ENCODE peak calls at places on chromosomes 2 and 18, in eight cellular contexts. One of them, this sample, is unnamed.

GRCh38 chr18:961644-962355 is 57.1 kb downstream of the ADCYAP1 start:
- DNase-seq in fibroblast of lung: peak
- DNase-seq in endothelial cell: peak
- DNase-seq in PC-3: peak
- DNase-seq in RWPE1: peak
- DNase-seq in GM12864: no peak
- DNase-seq in SK-N-SH: peak
- DNase-seq in stomach: no peak
- DNase-seq in this sample: no peak

GRCh38 chr2:55120634-55121359 is 70.5 kb upstream of the RTN4 start:
- DNase-seq in fibroblast of lung: peak
- DNase-seq in endothelial cell: no peak
- DNase-seq in PC-3: no peak
- DNase-seq in RWPE1: no peak
- DNase-seq in GM12864: no peak
- DNase-seq in SK-N-SH: no peak
- DNase-seq in stomach: no peak
- DNase-seq in this sample: no peak

GRCh38 chr2:37168217-37168981 is 11.6 kb upstream of the EIF2AK2 start:
- DNase-seq in fibroblast of lung: peak
- DNase-seq in endothelial cell: peak
- DNase-seq in PC-3: peak
- DNase-seq in RWPE1: peak
- DNase-seq in GM12864: no peak
- DNase-seq in SK-N-SH: peak
- DNase-seq in stomach: no peak
- DNase-seq in this sample: no peak

GRCh38 chr2:141957827-141958440 is 172.9 kb downstream of the LRP1B start:
- DNase-seq in fibroblast of lung: peak
- DNase-seq in endothelial cell: no peak
- DNase-seq in PC-3: no peak
- DNase-seq in RWPE1: no peak
- DNase-seq in GM12864: no peak
- DNase-seq in SK-N-SH: no peak
- DNase-seq in stomach: no peak
- DNase-seq in this sample: no peak

GRCh38 chr2:134782792-134783191 is 55.6 kb upstream of the ACMSD start:
- DNase-seq in fibroblast of lung: no peak
- DNase-seq in endothelial cell: no peak
- DNase-seq in PC-3: no peak
- DNase-seq in RWPE1: no peak
- DNase-seq in GM12864: peak
- DNase-seq in SK-N-SH: peak
- DNase-seq in stomach: no peak
- DNase-seq in this sample: no peak

GRCh38 chr2:133574186-133574585 is 5.9 kb upstream of the NCKAP5 start:
- DNase-seq in fibroblast of lung: no peak
- DNase-seq in endothelial cell: no peak
- DNase-seq in PC-3: no peak
- DNase-seq in RWPE1: no peak
- DNase-seq in GM12864: no peak
- DNase-seq in SK-N-SH: peak
- DNase-seq in stomach: no peak
- DNase-seq in this sample: no peak

GRCh38 chr2:199457147-199458016 is at the start of gene SATB2:
- DNase-seq in fibroblast of lung: peak
- DNase-seq in endothelial cell: peak
- DNase-seq in PC-3: peak
- DNase-seq in RWPE1: peak
- DNase-seq in GM12864: no peak
- DNase-seq in SK-N-SH: peak
- DNase-seq in stomach: no peak
- DNase-seq in this sample: no peak

GRCh38 chr2:63189026-63189425 is 138.4 kb downstream of the OTX1 start:
- DNase-seq in fibroblast of lung: peak
- DNase-seq in endothelial cell: peak
- DNase-seq in PC-3: peak
- DNase-seq in RWPE1: peak
- DNase-seq in GM12864: peak
- DNase-seq in SK-N-SH: peak
- DNase-seq in stomach: no peak
- DNase-seq in this sample: no peak

GRCh38 chr2:240327566-240327965 is 107.9 kb upstream of the GPC1 start:
- DNase-seq in fibroblast of lung: no peak
- DNase-seq in endothelial cell: no peak
- DNase-seq in PC-3: no peak
- DNase-seq in RWPE1: no peak
- DNase-seq in GM12864: no peak
- DNase-seq in SK-N-SH: no peak
- DNase-seq in stomach: no peak
- DNase-seq in this sample: no peak

GRCh38 chr2:172461591-172462392 is 34.4 kb downstream of the ITGA6 start:
- DNase-seq in fibroblast of lung: no peak
- DNase-seq in endothelial cell: peak
- DNase-seq in PC-3: peak
- DNase-seq in RWPE1: peak
- DNase-seq in GM12864: no peak
- DNase-seq in SK-N-SH: peak
- DNase-seq in stomach: peak
- DNase-seq in this sample: no peak

GRCh38 chr2:69083126-69083733 is 70.3 kb downstream of the ANTXR1 start:
- DNase-seq in fibroblast of lung: peak
- DNase-seq in endothelial cell: no peak
- DNase-seq in PC-3: peak
- DNase-seq in RWPE1: peak
- DNase-seq in GM12864: no peak
- DNase-seq in SK-N-SH: no peak
- DNase-seq in stomach: no peak
- DNase-seq in this sample: no peak

GRCh38 chr2:61620244-61621159 is 82.3 kb upstream of the XPO1 start:
- DNase-seq in fibroblast of lung: peak
- DNase-seq in endothelial cell: no peak
- DNase-seq in PC-3: peak
- DNase-seq in RWPE1: peak
- DNase-seq in GM12864: no peak
- DNase-seq in SK-N-SH: no peak
- DNase-seq in stomach: no peak
- DNase-seq in this sample: no peak

GRCh38 chr18:28607991-28608390 is 431.1 kb upstream of the CDH2 start:
- DNase-seq in fibroblast of lung: no peak
- DNase-seq in endothelial cell: no peak
- DNase-seq in PC-3: no peak
- DNase-seq in RWPE1: no peak
- DNase-seq in GM12864: no peak
- DNase-seq in SK-N-SH: no peak
- DNase-seq in stomach: no peak
- DNase-seq in this sample: no peak

GRCh38 chr2:12727085-12727484 is 10.3 kb downstream of the TRIB2 start:
- DNase-seq in fibroblast of lung: peak
- DNase-seq in endothelial cell: no peak
- DNase-seq in PC-3: no peak
- DNase-seq in RWPE1: no peak
- DNase-seq in GM12864: no peak
- DNase-seq in SK-N-SH: no peak
- DNase-seq in stomach: no peak
- DNase-seq in this sample: no peak

GRCh38 chr2:12723741-12724463 is 7.2 kb downstream of the TRIB2 start:
- DNase-seq in fibroblast of lung: peak
- DNase-seq in endothelial cell: no peak
- DNase-seq in PC-3: peak
- DNase-seq in RWPE1: no peak
- DNase-seq in GM12864: no peak
- DNase-seq in SK-N-SH: no peak
- DNase-seq in stomach: no peak
- DNase-seq in this sample: no peak

GRCh38 chr2:12727641-12728040 is 10.9 kb downstream of the TRIB2 start:
- DNase-seq in fibroblast of lung: no peak
- DNase-seq in endothelial cell: no peak
- DNase-seq in PC-3: no peak
- DNase-seq in RWPE1: no peak
- DNase-seq in GM12864: no peak
- DNase-seq in SK-N-SH: no peak
- DNase-seq in stomach: peak
- DNase-seq in this sample: no peak

GRCh38 chr2:12726271-12726670 is 9.5 kb downstream of the TRIB2 start:
- DNase-seq in fibroblast of lung: no peak
- DNase-seq in endothelial cell: no peak
- DNase-seq in PC-3: no peak
- DNase-seq in RWPE1: no peak
- DNase-seq in GM12864: no peak
- DNase-seq in SK-N-SH: no peak
- DNase-seq in stomach: no peak
- DNase-seq in this sample: no peak

GRCh38 chr2:12725238-12726187 is 8.8 kb downstream of the TRIB2 start:
- DNase-seq in fibroblast of lung: no peak
- DNase-seq in endothelial cell: no peak
- DNase-seq in PC-3: no peak
- DNase-seq in RWPE1: no peak
- DNase-seq in GM12864: no peak
- DNase-seq in SK-N-SH: no peak
- DNase-seq in stomach: peak
- DNase-seq in this sample: no peak
- TF ChIP-seq CTCF in fibroblast of lung: no peak
- TF ChIP-seq CTCF in endothelial cell: no peak
- TF ChIP-seq CTCF in PC-3: no peak
- TF ChIP-seq CTCF in RWPE1: no peak
- TF ChIP-seq CTCF in GM12864: no peak
- TF ChIP-seq CTCF in SK-N-SH: no peak
- TF ChIP-seq CTCF in stomach: no peak
- TF ChIP-seq CTCF in this sample: no peak

GRCh38 chr2:47276061-47276460 is 121.0 kb upstream of the STPG4 start:
- DNase-seq in fibroblast of lung: no peak
- DNase-seq in endothelial cell: no peak
- DNase-seq in PC-3: no peak
- DNase-seq in RWPE1: no peak
- DNase-seq in GM12864: no peak
- DNase-seq in SK-N-SH: no peak
- DNase-seq in stomach: no peak
- DNase-seq in this sample: no peak

GRCh38 chr2:47274780-47275117 is 119.6 kb upstream of the STPG4 start:
- DNase-seq in fibroblast of lung: no peak
- DNase-seq in endothelial cell: no peak
- DNase-seq in PC-3: no peak
- DNase-seq in RWPE1: no peak
- DNase-seq in GM12864: no peak
- DNase-seq in SK-N-SH: no peak
- DNase-seq in stomach: no peak
- DNase-seq in this sample: no peak

GRCh38 chr2:47272905-47273758 is 118.0 kb upstream of the STPG4 start:
- DNase-seq in fibroblast of lung: no peak
- DNase-seq in endothelial cell: no peak
- DNase-seq in PC-3: no peak
- DNase-seq in RWPE1: no peak
- DNase-seq in GM12864: no peak
- DNase-seq in SK-N-SH: no peak
- DNase-seq in stomach: no peak
- DNase-seq in this sample: no peak

GRCh38 chr2:47272031-47272864 is 117.1 kb upstream of the STPG4 start:
- DNase-seq in fibroblast of lung: peak
- DNase-seq in endothelial cell: peak
- DNase-seq in PC-3: peak
- DNase-seq in RWPE1: peak
- DNase-seq in GM12864: no peak
- DNase-seq in SK-N-SH: peak
- DNase-seq in stomach: peak
- DNase-seq in this sample: peak

DNA sequence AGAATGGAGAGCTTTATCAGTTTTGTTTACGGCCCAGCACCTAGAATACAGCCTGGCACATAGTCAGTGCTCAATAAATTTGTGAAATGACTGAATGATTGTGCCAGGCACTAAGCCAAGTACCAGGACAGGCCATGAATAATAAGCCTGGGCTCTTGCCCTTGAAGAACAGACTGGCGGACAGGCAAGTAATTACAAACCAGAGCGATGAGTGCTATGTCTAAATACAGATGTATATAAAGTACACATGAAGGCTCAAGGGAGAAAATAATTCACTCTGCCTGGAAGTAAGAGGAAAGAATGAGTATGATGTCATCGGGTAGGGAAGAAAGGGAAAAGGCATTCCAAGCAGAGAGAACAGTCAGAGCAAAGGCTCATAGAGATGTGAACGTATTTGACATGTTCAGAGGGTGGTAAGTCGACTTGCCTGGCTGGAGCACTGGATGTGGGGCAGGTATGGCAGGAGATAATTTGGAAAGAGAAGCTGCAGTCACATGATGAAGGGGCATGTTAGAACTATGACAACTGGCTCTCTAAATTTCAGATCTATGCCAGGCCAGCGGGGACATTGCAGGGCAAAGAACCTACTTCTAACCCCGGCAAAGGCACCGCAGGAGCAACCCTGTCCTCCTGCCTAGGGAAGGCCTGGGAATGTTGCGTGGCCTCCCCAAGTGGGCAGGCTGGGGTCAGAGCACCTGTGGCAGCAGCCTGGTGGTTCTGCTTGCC is 119.1 kb upstream of the STPG4 start:
- DNase-seq in fibroblast of lung: peak
- DNase-seq in endothelial cell: no peak
- DNase-seq in PC-3: no peak
- DNase-seq in RWPE1: no peak
- DNase-seq in GM12864: no peak
- DNase-seq in SK-N-SH: no peak
- DNase-seq in stomach: no peak
- DNase-seq in this sample: no peak
- TF ChIP-seq CTCF in fibroblast of lung: no peak
- TF ChIP-seq CTCF in endothelial cell: no peak
- TF ChIP-seq CTCF in PC-3: no peak
- TF ChIP-seq CTCF in RWPE1: no peak
- TF ChIP-seq CTCF in GM12864: no peak
- TF ChIP-seq CTCF in SK-N-SH: no peak
- TF ChIP-seq CTCF in stomach: no peak
- TF ChIP-seq CTCF in this sample: no peak

GRCh38 chr2:146677280-146677679 is 1167.5 kb upstream of the ACVR2A start:
- DNase-seq in fibroblast of lung: no peak
- DNase-seq in endothelial cell: no peak
- DNase-seq in PC-3: peak
- DNase-seq in RWPE1: peak
- DNase-seq in GM12864: no peak
- DNase-seq in SK-N-SH: no peak
- DNase-seq in stomach: no peak
- DNase-seq in this sample: no peak

DNA sequence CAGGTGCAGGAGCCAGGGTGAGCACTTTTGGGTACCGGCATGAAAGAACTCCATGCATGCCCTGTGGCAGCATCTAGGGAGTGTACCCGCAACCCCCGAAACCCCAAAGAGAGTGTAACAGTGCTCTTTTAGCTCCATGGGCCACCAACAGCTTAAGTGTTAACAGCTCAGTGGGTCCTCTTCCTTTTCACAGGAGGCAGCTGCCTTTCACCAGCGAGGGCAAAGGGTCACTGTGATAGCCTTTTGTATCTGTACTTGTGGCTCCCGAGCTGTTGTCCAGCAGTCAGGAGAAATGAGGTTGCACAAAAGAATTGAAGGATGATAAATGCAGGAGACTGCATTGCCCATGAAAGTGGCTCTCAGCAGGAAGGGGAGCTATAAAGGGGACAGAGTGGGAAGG is 1166.3 kb upstream of the ACVR2A start:
- DNase-seq in fibroblast of lung: no peak
- DNase-seq in endothelial cell: no peak
- DNase-seq in PC-3: no peak
- DNase-seq in RWPE1: no peak
- DNase-seq in GM12864: no peak
- DNase-seq in SK-N-SH: no peak
- DNase-seq in stomach: no peak
- DNase-seq in this sample: no peak
- TF ChIP-seq CTCF in fibroblast of lung: no peak
- TF ChIP-seq CTCF in endothelial cell: no peak
- TF ChIP-seq CTCF in PC-3: no peak
- TF ChIP-seq CTCF in RWPE1: no peak
- TF ChIP-seq CTCF in GM12864: no peak
- TF ChIP-seq CTCF in SK-N-SH: no peak
- TF ChIP-seq CTCF in stomach: no peak
- TF ChIP-seq CTCF in this sample: no peak

GRCh38 chr2:11129598-11130449 is 25.4 kb upstream of the SLC66A3 start:
- DNase-seq in fibroblast of lung: peak
- DNase-seq in endothelial cell: peak
- DNase-seq in PC-3: peak
- DNase-seq in RWPE1: peak
- DNase-seq in GM12864: no peak
- DNase-seq in SK-N-SH: peak
- DNase-seq in stomach: peak
- DNase-seq in this sample: no peak
- TF ChIP-seq CTCF in fibroblast of lung: peak
- TF ChIP-seq CTCF in endothelial cell: peak
- TF ChIP-seq CTCF in PC-3: peak
- TF ChIP-seq CTCF in RWPE1: peak
- TF ChIP-seq CTCF in GM12864: peak
- TF ChIP-seq CTCF in SK-N-SH: no peak
- TF ChIP-seq CTCF in stomach: no peak
- TF ChIP-seq CTCF in this sample: no peak